ENCODE peak calls at places on chromosome 9, in six cellular contexts. T is stimulated activated CD4-positive, alpha-beta T cell treated with anti-CD3 and anti-CD28 coated beads, Interleukin-1b, Interleukin-23, amount 100 ng/mL, for 48 hours; I is BJ; U is NCI-H2081; D is fibroblast of lung; W is GM06990. G is an unnamed sample.

GRCh38 chr9:91197232-91198181 is 164.2 kb downstream of the AUH start:
- DNase-seq in T (no peak), I (peak), U (peak), D (peak), W (no peak), G (no peak)

GRCh38 chr9:23772384-23772783 is 53.7 kb downstream of the ELAVL2 start:
- DNase-seq in T (no peak), I (no peak), U (no peak), D (no peak), W (no peak), G (no peak)

GRCh38 chr9:123235448-123235847 is 32.9 kb downstream of the STRBP start:
- DNase-seq in T (no peak), I (no peak), U (no peak), D (no peak), W (no peak), G (no peak)

GRCh38 chr9:134455951-134456739 is 129.9 kb downstream of the RXRA start:
- DNase-seq in T (peak), I (peak), U (no peak), D (peak), W (no peak), G (peak)

GRCh38 chr9:125521462-125522327 is 185.3 kb downstream of the MAPKAP1 start:
- DNase-seq in T (peak), I (peak), U (no peak), D (peak), W (peak), G (peak)

GRCh38 chr9:75239176-75239575 is 150.9 kb downstream of the OSTF1 start:
- DNase-seq in T (no peak), I (no peak), U (peak), D (peak), W (no peak), G (no peak)

GRCh38 chr9:87141124-87141523 is 193.8 kb upstream of the GAS1 start:
- DNase-seq in T (no peak), I (no peak), U (no peak), D (no peak), W (no peak), G (no peak)

GRCh38 chr9:134187821-134188420 is 23.6 kb upstream of the RNU6ATAC start:
- DNase-seq in T (no peak), I (no peak), U (no peak), D (no peak), W (no peak), G (no peak)

GRCh38 chr9:126399251-126399650 is 72.6 kb downstream of the MVB12B start:
- DNase-seq in T (no peak), I (no peak), U (no peak), D (peak), W (no peak), G (no peak)

GRCh38 chr9:114696814-114697544 is 15.0 kb upstream of the TEX48 start:
- DNase-seq in T (peak), I (no peak), U (no peak), D (peak), W (peak), G (peak)

GRCh38 chr9:97993000-97993399 is 9.9 kb downstream of the ANP32B start:
- DNase-seq in T (no peak), I (no peak), U (no peak), D (no peak), W (no peak), G (no peak)

GRCh38 chr9:109035684-109036423 is 22.6 kb upstream of the CTNNAL1 start:
- DNase-seq in T (no peak), I (peak), U (no peak), D (peak), W (no peak), G (no peak)

GRCh38 chr9:694499-695154 is 146.9 kb upstream of the DMRT1 start:
- DNase-seq in T (no peak), I (no peak), U (no peak), D (peak), W (no peak), G (no peak)

GRCh38 chr9:93886911-93887310 is 68.2 kb downstream of the BARX1 start:
- DNase-seq in T (no peak), I (no peak), U (no peak), D (no peak), W (no peak), G (no peak)

GRCh38 chr9:3526166-3526902 is 533 bp upstream of the RFX3 start:
- DNase-seq in T (peak), I (no peak), U (peak), D (peak), W (peak), G (peak)

G was measured in activated T-helper 2 cell treated with anti-CD3 and anti-CD28 coated beads, Interferon-gamma antibody, Interleukin-2, Interleukin-4, amounts not matched to agents 10 μg/mL and 5 μg/mL and 100 μg/mL, durations not matched to agents 14 hours and 24 hours and 36 hours.